ENCODE peak calls at places on chromosomes 16 and 17, in seven cellular contexts. D, V, S, K, G, T and C are unnamed samples.

GRCh38 chr16:67936124-67936875 is at the start of gene PSMB10:
- DNase-seq in S (no peak), G (peak; percentile 52), V (peak; percentile 68), K (peak; percentile 47), D (no peak), T (peak; percentile 50), C (no peak)

GRCh38 chr17:75995385-75995925 is 5.2 kb upstream of the CDK3 start:
- DNase-seq in K (no peak), G (no peak), S (no peak), D (no peak), V (no peak), T (no peak), C (peak; percentile 45)

GRCh38 chr16:85674828-85675227 is 13.9 kb downstream of the GINS2 start:
- DNase-seq in D (no peak), G (no peak), S (no peak), V (no peak), T (no peak), K (no peak), C (no peak)

GRCh38 chr17:75077490-75078096 is 10.2 kb upstream of the SLC16A5 start:
- DNase-seq in T (peak; percentile 48), V (no peak), G (no peak), K (peak; percentile 73), S (no peak), D (no peak), C (peak; percentile 70)

GRCh38 chr16:31246296-31246695 is 13.5 kb upstream of the ITGAM start:
- DNase-seq in S (no peak), K (no peak), D (no peak), G (no peak), V (no peak), T (no peak), C (no peak)

GRCh38 chr17:3944485-3945388 is 19.5 kb downstream of the ATP2A3 start:
- DNase-seq in G (no peak), T (peak; percentile 33), V (peak; percentile 38), D (no peak), K (peak; percentile 76), S (peak; percentile 50), C (no peak)

GRCh38 chr17:42329025-42329976 is 41.0 kb downstream of the STAT5A start:
- DNase-seq in K (no peak), G (no peak), V (peak; percentile 63), T (no peak), S (peak; percentile 89), D (peak; percentile 78), C (no peak)

GRCh38 chr17:31570231-31570630 is 178.8 kb downstream of the RAB11FIP4 start:
- DNase-seq in G (no peak), S (no peak), K (no peak), T (no peak), D (no peak), V (no peak), C (no peak)

GRCh38 chr16:84362410-84362809 is 5.9 kb upstream of the ATP2C2 start:
- DNase-seq in D (no peak), S (no peak), T (no peak), K (no peak), G (peak; percentile 83), V (no peak), C (no peak)

GRCh38 chr16:66121466-66121865 is 245.0 kb upstream of the CDH5 start:
- DNase-seq in S (no peak), V (no peak), K (no peak), D (no peak), G (no peak), T (no peak), C (no peak)

GRCh38 chr16:88499836-88500251 is 46.8 kb downstream of the ZFPM1 start:
- DNase-seq in S (no peak), T (no peak), G (no peak), V (no peak), D (no peak), K (no peak), C (no peak)

GRCh38 chr16:24174977-24175376 is 81.2 kb upstream of the CACNG3 start:
- DNase-seq in S (no peak), K (no peak), G (no peak), V (no peak), T (no peak), D (no peak), C (no peak)

GRCh38 chr16:25625620-25626019 is 66.1 kb upstream of the HS3ST4 start:
- DNase-seq in S (no peak), V (no peak), G (no peak), T (no peak), K (no peak), D (no peak), C (no peak)

GRCh38 chr17:35900693-35901487 is 20.7 kb upstream of the CCL5 start:
- DNase-seq in G (no peak), K (no peak), S (no peak), V (no peak), T (no peak), D (no peak), C (no peak)

GRCh38 chr16:64977211-64977920 is 144.5 kb downstream of the CDH11 start:
- DNase-seq in G (no peak), S (no peak), T (no peak), D (peak; percentile 13), V (peak; percentile 92), K (no peak), C (no peak)

GRCh38 chr17:77882481-77883212 is 75.9 kb upstream of the TNRC6C start:
- DNase-seq in K (peak; percentile 46), G (no peak), S (no peak), D (no peak), T (peak; percentile 79), V (peak; percentile 88), C (no peak)

GRCh38 chr16:9151597-9151996 is 60.2 kb downstream of the HAPSTR1 start:
- DNase-seq in T (no peak), D (peak; percentile 31), S (no peak), K (no peak), G (no peak), V (peak; percentile 21), C (no peak)

GRCh38 chr17:72790194-72790593 is 302.3 kb downstream of the SLC39A11 start:
- DNase-seq in V (no peak), D (no peak), S (no peak), K (no peak), G (no peak), T (no peak), C (no peak)

GRCh38 chr17:46053911-46054534 is 55.0 kb downstream of the STH start:
- DNase-seq in S (no peak), V (peak; percentile 62), G (no peak), K (no peak), T (no peak), D (peak; percentile 65), C (no peak)

GRCh38 chr16:31301708-31302400 is 42.1 kb downstream of the ITGAM start:
- DNase-seq in T (peak; percentile 13), V (peak; percentile 29), K (no peak), G (no peak), D (peak; percentile 11), S (no peak), C (no peak)

GRCh38 chr17:67994827-67995567 is 1.3 kb downstream of the C17orf58 start:
- DNase-seq in V (peak; percentile 96), D (peak; percentile 88), S (no peak), K (no peak), G (peak; percentile 41), T (no peak), C (peak; percentile 39)

GRCh38 chr16:73152731-73153130 is 104.8 kb upstream of the ZFHX3 start:
- DNase-seq in V (no peak), S (peak; percentile 13), G (peak; percentile 53), D (no peak), T (no peak), K (no peak), C (no peak)

GRCh38 chr16:83994087-83994486 is 26.0 kb downstream of the NECAB2 start:
- DNase-seq in K (no peak), D (peak; percentile 91), S (no peak), V (peak; percentile 98), T (no peak), G (no peak), C (no peak)

GRCh38 chr16:3089717-3090592 is 9.1 kb downstream of the ZSCAN10 start:
- DNase-seq in S (no peak), K (no peak), V (no peak), G (no peak), D (no peak), T (no peak), C (no peak)

GRCh38 chr17:59493867-59494266 is 71.5 kb upstream of the DHX40 start:
- DNase-seq in D (no peak), T (no peak), G (peak; percentile 34), K (no peak), S (no peak), V (no peak), C (no peak)

GRCh38 chr16:86809458-86809955 is 231.2 kb downstream of the FOXL1 start:
- DNase-seq in T (no peak), V (peak; percentile 87), G (no peak), S (no peak), D (peak; percentile 63), K (no peak), C (no peak)

GRCh38 chr17:28712705-28713415 is 1.2 kb upstream of the PROCA1 start:
- DNase-seq in G (no peak), T (no peak), V (no peak), D (no peak), K (no peak), S (no peak), C (no peak)

GRCh38 chr17:27993161-27993695 is 49.2 kb upstream of the NLK start:
- DNase-seq in K (no peak), S (no peak), V (no peak), T (no peak), G (no peak), D (no peak), C (no peak)

GRCh38 chr17:6506679-6507231 is 49.6 kb downstream of the PITPNM3 start:
- DNase-seq in K (no peak), S (no peak), G (no peak), T (no peak), V (no peak), D (peak; percentile 49), C (peak; percentile 61)

GRCh38 chr16:1082266-1082951 is 9.9 kb downstream of the SSTR5 start:
- DNase-seq in K (no peak), D (peak; percentile 20), G (no peak), S (no peak), V (peak; percentile 4), T (no peak), C (no peak)

GRCh38 chr17:62700964-62701705 is 73.7 kb downstream of the MRC2 start:
- DNase-seq in S (no peak), D (no peak), G (no peak), K (no peak), V (no peak), T (no peak), C (no peak)

GRCh38 chr17:41812176-41813038 is at the start of gene FKBP10:
- DNase-seq in V (peak; percentile 81), D (peak; percentile 74), K (peak; percentile 74), S (peak; percentile 80), T (peak; percentile 31), G (peak; percentile 87), C (peak; percentile 73)

GRCh38 chr16:28549301-28549899 is 4.3 kb upstream of the SGF29 start:
- DNase-seq in T (no peak), K (no peak), V (peak; percentile 57), G (peak; percentile 18), D (peak; percentile 39), S (no peak), C (no peak)

GRCh38 chr16:3474136-3474779 is 21.0 kb downstream of the C16orf90 start:
- DNase-seq in G (no peak), T (no peak), V (no peak), S (no peak), K (no peak), D (no peak), C (no peak)

GRCh38 chr17:72426948-72427760 is 306.3 kb downstream of the SOX9 start:
- DNase-seq in G (no peak), D (no peak), K (no peak), V (no peak), S (no peak), T (no peak), C (no peak)